ENCODE peak calls at places on chromosomes 3 and 15, in nine cellular contexts. One of them, this sample, is unnamed.

GRCh38 chr15:75008249-75009017 is 13.1 kb downstream of the SCAMP5 start:
- DNase-seq in MG63: no peak
- DNase-seq in endodermal cell: no peak
- DNase-seq in GM23338: no peak
- DNase-seq in BJ: no peak
- DNase-seq in fibroblast of the aortic adventitia: no peak
- DNase-seq in A673: no peak
- DNase-seq in AG04450: no peak
- DNase-seq in sigmoid colon: no peak
- DNase-seq in this sample: peak

GRCh38 chr3:73175698-73176097 is 114.2 kb downstream of the EBLN2 start:
- DNase-seq in A673: no peak
- DNase-seq in endodermal cell: peak
- DNase-seq in BJ: no peak
- DNase-seq in MG63: no peak
- DNase-seq in GM23338: peak
- DNase-seq in fibroblast of the aortic adventitia: no peak
- DNase-seq in AG04450: no peak
- DNase-seq in sigmoid colon: no peak
- DNase-seq in this sample: no peak

GRCh38 chr3:184229424-184230080 is at the start of gene VWA5B2:
- DNase-seq in endodermal cell: peak
- DNase-seq in fibroblast of the aortic adventitia: no peak
- DNase-seq in A673: peak
- DNase-seq in sigmoid colon: no peak
- DNase-seq in MG63: peak
- DNase-seq in GM23338: peak
- DNase-seq in AG04450: no peak
- DNase-seq in BJ: no peak
- DNase-seq in this sample: peak

GRCh38 chr3:48465237-48465530 is 18.6 kb downstream of the ATRIP start:
- DNase-seq in endodermal cell: no peak
- DNase-seq in A673: no peak
- DNase-seq in MG63: no peak
- DNase-seq in BJ: no peak
- DNase-seq in AG04450: no peak
- DNase-seq in GM23338: no peak
- DNase-seq in sigmoid colon: no peak
- DNase-seq in fibroblast of the aortic adventitia: no peak
- DNase-seq in this sample: no peak

GRCh38 chr3:161104561-161105551 is at the start of gene B3GALNT1:
- DNase-seq in sigmoid colon: peak
- DNase-seq in fibroblast of the aortic adventitia: peak
- DNase-seq in A673: peak
- DNase-seq in GM23338: peak
- DNase-seq in BJ: peak
- DNase-seq in endodermal cell: peak
- DNase-seq in MG63: peak
- DNase-seq in AG04450: peak
- DNase-seq in this sample: peak

GRCh38 chr15:62637498-62637897 is 405.0 kb upstream of the TPM1 start:
- DNase-seq in GM23338: no peak
- DNase-seq in sigmoid colon: no peak
- DNase-seq in MG63: no peak
- DNase-seq in fibroblast of the aortic adventitia: no peak
- DNase-seq in BJ: no peak
- DNase-seq in endodermal cell: no peak
- DNase-seq in A673: no peak
- DNase-seq in AG04450: no peak
- DNase-seq in this sample: no peak

GRCh38 chr3:125107861-125108567 is 52.2 kb upstream of the HEG1 start:
- DNase-seq in GM23338: no peak
- DNase-seq in MG63: peak
- DNase-seq in sigmoid colon: no peak
- DNase-seq in A673: peak
- DNase-seq in BJ: peak
- DNase-seq in endodermal cell: no peak
- DNase-seq in fibroblast of the aortic adventitia: peak
- DNase-seq in AG04450: peak
- DNase-seq in this sample: peak

GRCh38 chr3:48013288-48013980 is 2.8 kb downstream of the MAP4 start:
- DNase-seq in GM23338: no peak
- DNase-seq in fibroblast of the aortic adventitia: peak
- DNase-seq in endodermal cell: no peak
- DNase-seq in sigmoid colon: peak
- DNase-seq in MG63: peak
- DNase-seq in BJ: peak
- DNase-seq in AG04450: peak
- DNase-seq in A673: peak
- DNase-seq in this sample: peak

GRCh38 chr15:52128568-52128967 is 16.0 kb upstream of the BCL2L10 start:
- DNase-seq in sigmoid colon: no peak
- DNase-seq in fibroblast of the aortic adventitia: no peak
- DNase-seq in endodermal cell: no peak
- DNase-seq in AG04450: no peak
- DNase-seq in MG63: no peak
- DNase-seq in BJ: no peak
- DNase-seq in A673: no peak
- DNase-seq in GM23338: no peak
- DNase-seq in this sample: no peak

GRCh38 chr3:123424321-123424998 is 24.4 kb downstream of the ADCY5 start:
- DNase-seq in endodermal cell: no peak
- DNase-seq in MG63: peak
- DNase-seq in AG04450: no peak
- DNase-seq in GM23338: no peak
- DNase-seq in A673: no peak
- DNase-seq in fibroblast of the aortic adventitia: peak
- DNase-seq in BJ: no peak
- DNase-seq in sigmoid colon: no peak
- DNase-seq in this sample: no peak

GRCh38 chr3:86830566-86830965 is 160.4 kb downstream of the VGLL3 start:
- DNase-seq in AG04450: no peak
- DNase-seq in GM23338: no peak
- DNase-seq in fibroblast of the aortic adventitia: peak
- DNase-seq in MG63: no peak
- DNase-seq in A673: no peak
- DNase-seq in sigmoid colon: no peak
- DNase-seq in endodermal cell: no peak
- DNase-seq in BJ: peak
- DNase-seq in this sample: no peak

GRCh38 chr15:56366211-56366610 is 985 bp downstream of the TEX9 start:
- DNase-seq in sigmoid colon: no peak
- DNase-seq in endodermal cell: no peak
- DNase-seq in fibroblast of the aortic adventitia: no peak
- DNase-seq in GM23338: peak
- DNase-seq in A673: no peak
- DNase-seq in AG04450: no peak
- DNase-seq in MG63: no peak
- DNase-seq in BJ: no peak
- DNase-seq in this sample: no peak

GRCh38 chr3:32293908-32294307 is 55.4 kb downstream of the CMTM8 start:
- DNase-seq in sigmoid colon: no peak
- DNase-seq in endodermal cell: no peak
- DNase-seq in A673: no peak
- DNase-seq in GM23338: no peak
- DNase-seq in BJ: no peak
- DNase-seq in MG63: no peak
- DNase-seq in AG04450: no peak
- DNase-seq in fibroblast of the aortic adventitia: no peak
- DNase-seq in this sample: no peak
- H3K4me3 ChIP-seq in sigmoid colon: no peak
- H3K4me3 ChIP-seq in endodermal cell: no peak
- H3K4me3 ChIP-seq in A673: no peak
- H3K4me3 ChIP-seq in GM23338: no peak
- H3K4me3 ChIP-seq in BJ: no peak
- H3K4me3 ChIP-seq in MG63: no peak
- H3K4me3 ChIP-seq in AG04450: no peak
- H3K4me3 ChIP-seq in fibroblast of the aortic adventitia: no peak
- H3K4me3 ChIP-seq in this sample: no peak

GRCh38 chr15:78949461-78949860 is 4.6 kb upstream of the CTSH start:
- DNase-seq in fibroblast of the aortic adventitia: no peak
- DNase-seq in GM23338: no peak
- DNase-seq in BJ: no peak
- DNase-seq in AG04450: no peak
- DNase-seq in endodermal cell: no peak
- DNase-seq in A673: no peak
- DNase-seq in sigmoid colon: no peak
- DNase-seq in MG63: no peak
- DNase-seq in this sample: no peak

GRCh38 chr15:78955355-78955754 is 10.5 kb upstream of the CTSH start:
- DNase-seq in BJ: no peak
- DNase-seq in endodermal cell: no peak
- DNase-seq in AG04450: no peak
- DNase-seq in fibroblast of the aortic adventitia: no peak
- DNase-seq in A673: no peak
- DNase-seq in sigmoid colon: no peak
- DNase-seq in MG63: no peak
- DNase-seq in GM23338: no peak
- DNase-seq in this sample: no peak

GRCh38 chr15:78950906-78951840 is 6.3 kb upstream of the CTSH start:
- DNase-seq in AG04450: peak
- DNase-seq in A673: no peak
- DNase-seq in fibroblast of the aortic adventitia: peak
- DNase-seq in sigmoid colon: no peak
- DNase-seq in MG63: no peak
- DNase-seq in endodermal cell: no peak
- DNase-seq in BJ: no peak
- DNase-seq in GM23338: no peak
- DNase-seq in this sample: peak

GRCh38 chr15:78950343-78950742 is 5.5 kb upstream of the CTSH start:
- DNase-seq in MG63: no peak
- DNase-seq in sigmoid colon: no peak
- DNase-seq in BJ: no peak
- DNase-seq in AG04450: no peak
- DNase-seq in fibroblast of the aortic adventitia: no peak
- DNase-seq in endodermal cell: no peak
- DNase-seq in A673: no peak
- DNase-seq in GM23338: no peak
- DNase-seq in this sample: no peak

DNA sequence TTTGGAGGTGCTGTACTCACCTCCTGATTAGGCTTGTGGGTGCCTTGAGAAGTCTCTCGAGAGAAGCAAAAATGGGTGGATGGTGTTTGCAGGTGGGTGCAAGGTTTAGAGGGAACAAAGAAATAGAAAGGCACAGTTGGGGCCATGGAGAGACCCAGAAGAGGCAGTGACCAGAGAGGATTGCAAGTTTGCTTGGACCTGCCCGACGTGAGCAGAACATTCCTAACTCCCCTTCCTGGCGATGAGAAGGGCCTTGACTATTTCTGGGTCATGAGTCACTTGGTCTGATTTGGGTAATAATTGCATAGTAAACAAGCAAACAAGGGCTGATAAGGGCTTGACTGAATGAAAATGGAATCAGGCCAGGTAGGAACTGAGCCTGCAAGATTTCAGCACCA is 7.0 kb upstream of the CTSH start:
- DNase-seq in GM23338: no peak
- DNase-seq in MG63: no peak
- DNase-seq in endodermal cell: no peak
- DNase-seq in A673: no peak
- DNase-seq in fibroblast of the aortic adventitia: peak
- DNase-seq in sigmoid colon: no peak
- DNase-seq in BJ: no peak
- DNase-seq in AG04450: no peak
- DNase-seq in this sample: no peak
- H3K4me3 ChIP-seq in GM23338: no peak
- H3K4me3 ChIP-seq in MG63: no peak
- H3K4me3 ChIP-seq in endodermal cell: no peak
- H3K4me3 ChIP-seq in A673: no peak
- H3K4me3 ChIP-seq in fibroblast of the aortic adventitia: no peak
- H3K4me3 ChIP-seq in sigmoid colon: no peak
- H3K4me3 ChIP-seq in BJ: no peak
- H3K4me3 ChIP-seq in AG04450: no peak
- H3K4me3 ChIP-seq in this sample: no peak

DNA sequence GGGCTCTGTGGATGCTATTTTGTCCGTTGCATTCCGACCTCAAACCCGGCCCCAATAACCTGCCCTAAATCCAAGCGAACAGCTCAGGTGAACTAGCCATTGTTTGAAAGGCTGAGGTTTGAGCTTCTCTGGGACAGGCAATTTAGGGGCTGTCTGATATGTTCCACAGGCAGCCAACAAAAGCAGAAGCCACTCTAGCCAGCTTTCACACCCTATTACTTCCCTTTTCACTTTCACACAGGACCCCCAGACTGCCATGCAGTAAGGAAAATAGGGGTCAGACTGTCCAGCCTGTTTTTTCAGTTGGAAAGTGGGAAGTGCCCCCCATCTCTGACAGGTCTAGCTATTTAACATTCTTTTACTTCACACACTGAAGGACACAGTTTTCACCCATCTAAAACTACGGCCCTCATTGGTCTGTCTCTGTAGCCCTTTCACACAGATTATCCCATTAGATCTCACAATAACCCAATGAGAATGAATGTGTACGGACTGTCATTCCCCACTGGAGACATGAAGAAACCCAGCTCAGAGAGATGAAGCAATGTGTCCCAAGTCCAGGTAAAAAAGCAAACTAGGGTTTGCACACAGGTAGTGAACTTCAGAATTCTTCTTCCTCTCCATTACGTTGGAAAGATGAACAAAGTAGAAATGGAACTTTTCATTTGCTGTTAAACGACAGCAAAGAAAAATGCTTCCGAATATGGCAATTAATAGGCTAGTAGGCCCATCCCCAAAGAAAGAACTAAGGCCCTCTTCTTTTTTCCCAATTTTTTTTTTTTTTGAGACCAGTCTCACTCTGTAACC is 1.9 kb downstream of the CCDC12 start:
- DNase-seq in MG63: no peak
- DNase-seq in endodermal cell: no peak
- DNase-seq in AG04450: no peak
- DNase-seq in fibroblast of the aortic adventitia: no peak
- DNase-seq in GM23338: no peak
- DNase-seq in A673: no peak
- DNase-seq in sigmoid colon: no peak
- DNase-seq in BJ: no peak
- DNase-seq in this sample: peak
- H3K4me3 ChIP-seq in MG63: no peak
- H3K4me3 ChIP-seq in endodermal cell: peak
- H3K4me3 ChIP-seq in AG04450: no peak
- H3K4me3 ChIP-seq in fibroblast of the aortic adventitia: peak
- H3K4me3 ChIP-seq in GM23338: peak
- H3K4me3 ChIP-seq in A673: no peak
- H3K4me3 ChIP-seq in sigmoid colon: no peak
- H3K4me3 ChIP-seq in BJ: no peak
- H3K4me3 ChIP-seq in this sample: peak

DNA sequence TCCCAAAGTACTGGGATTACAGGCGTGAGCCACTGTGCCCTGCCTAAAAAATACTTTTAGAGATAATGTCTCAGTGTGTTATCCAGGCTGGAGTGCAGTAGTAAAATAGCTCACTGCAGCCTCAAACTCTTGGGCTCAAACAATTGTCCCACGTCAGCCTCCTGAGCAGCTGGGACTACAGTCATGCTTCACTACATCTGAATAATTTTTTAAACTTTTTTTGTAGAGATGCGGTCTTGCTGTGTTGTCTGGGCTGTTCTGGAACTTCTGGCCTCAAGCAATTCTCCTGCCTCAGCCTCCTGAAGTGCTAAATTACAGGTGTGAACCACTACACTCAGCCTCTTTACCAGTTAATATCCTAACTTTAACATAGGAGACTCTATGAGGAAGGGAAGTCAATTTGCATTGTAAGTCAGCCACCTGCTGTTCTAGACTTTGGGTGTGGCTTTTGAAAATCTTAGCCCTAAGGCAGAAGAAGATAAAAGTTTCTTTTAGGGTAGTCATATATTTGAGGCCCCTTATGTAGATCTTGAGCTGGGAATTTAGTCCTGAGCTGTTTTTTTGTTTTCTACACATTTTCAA is 78.2 kb upstream of the RASGRP1 start:
- DNase-seq in fibroblast of the aortic adventitia: no peak
- DNase-seq in A673: no peak
- DNase-seq in GM23338: peak
- DNase-seq in endodermal cell: no peak
- DNase-seq in BJ: no peak
- DNase-seq in MG63: no peak
- DNase-seq in sigmoid colon: no peak
- DNase-seq in AG04450: no peak
- DNase-seq in this sample: peak
- H3K4me3 ChIP-seq in fibroblast of the aortic adventitia: no peak
- H3K4me3 ChIP-seq in A673: no peak
- H3K4me3 ChIP-seq in GM23338: no peak
- H3K4me3 ChIP-seq in endodermal cell: no peak
- H3K4me3 ChIP-seq in BJ: no peak
- H3K4me3 ChIP-seq in MG63: no peak
- H3K4me3 ChIP-seq in sigmoid colon: no peak
- H3K4me3 ChIP-seq in AG04450: no peak
- H3K4me3 ChIP-seq in this sample: no peak